ENCODE peak calls at places on chromosomes 4 and X, in five cellular contexts. F is lower lobe of right lung, G is H9, S is NCI-H460, K is transverse colon. R is an unnamed sample.

GRCh38 chr4:161929966-161930365 is 233.8 kb downstream of the FSTL5 start:
- DNase-seq in K (no peak), S (no peak), F (no peak), G (no peak), R (no peak)

GRCh38 chr4:79913581-79913980 is 159.4 kb downstream of the ANTXR2 start:
- DNase-seq in G (no peak), K (no peak), F (no peak), S (no peak), R (no peak)

GRCh38 chr4:122334828-122335227 is 44.0 kb upstream of the ADAD1 start:
- DNase-seq in K (no peak), F (no peak), G (no peak), S (no peak), R (no peak)

GRCh38 chr4:55363618-55364420 is 17.8 kb downstream of the SRD5A3 start:
- DNase-seq in G (no peak), F (no peak), K (no peak), S (no peak), R (no peak)

GRCh38 chr4:1449475-1449832 is 43.2 kb upstream of the NKX1-1 start:
- DNase-seq in K (no peak), S (no peak), G (peak; percentile 26), F (peak; percentile 35), R (no peak)

GRCh38 chr4:137678796-137679195 is 146.5 kb upstream of the PCDH18 start:
- DNase-seq in K (no peak), S (no peak), G (no peak), F (no peak), R (no peak)

GRCh38 chrX:2224141-2224540 is 276.6 kb downstream of the DHRSX start:
- DNase-seq in G (no peak), S (no peak), F (no peak), K (no peak), R (no peak)

GRCh38 chr4:14767142-14767541 is 235.1 kb upstream of the CPEB2 start:
- DNase-seq in K (no peak), S (no peak), F (no peak), G (no peak), R (no peak)

GRCh38 chr4:174284181-174284886 is 623 bp downstream of the CEP44 start:
- DNase-seq in G (no peak), S (peak; percentile 20), K (peak; percentile 10), F (no peak), R (no peak)

GRCh38 chrX:19627533-19627932 is 112.2 kb upstream of the MAP3K15 start:
- DNase-seq in S (no peak), G (no peak), K (no peak), F (no peak), R (no peak)

GRCh38 chrX:17944833-17945497 is 83.9 kb upstream of the RAI2 start:
- DNase-seq in K (no peak), G (no peak), S (peak; percentile 4), F (no peak), R (no peak)

GRCh38 chrX:148499638-148500427 is 584 bp upstream of the AFF2 start:
- DNase-seq in S (no peak), K (no peak), F (peak; percentile 32), G (peak; percentile 31), R (no peak)

GRCh38 chr4:124105212-124105611 is 607.3 kb downstream of the ANKRD50 start:
- DNase-seq in G (no peak), S (no peak), F (no peak), K (no peak), R (no peak)

GRCh38 chr4:179372242-179372641 is 1930.0 kb upstream of the AGA start:
- DNase-seq in F (no peak), G (no peak), S (no peak), K (no peak), R (no peak)

GRCh38 chr4:139609647-139610046 is 53.6 kb upstream of the SETD7 start:
- DNase-seq in K (no peak), G (no peak), S (no peak), F (no peak), R (no peak)

GRCh38 chr4:31370866-31371465 is 650.8 kb downstream of the PCDH7 start:
- DNase-seq in S (peak; percentile 42), K (no peak), F (no peak), G (no peak), R (peak; percentile 47)

GRCh38 chrX:63855896-63856295 is 70.9 kb upstream of the ARHGEF9 start:
- DNase-seq in G (no peak), K (no peak), F (no peak), S (no peak), R (no peak)